ENCODE peak calls at places on chromosomes 11 and 22, in six cellular contexts. R, B, S, W, L and F are unnamed samples.

GRCh38 chr11:536841-537621 is at the start of gene LRRC56:
- DNase-seq in R (peak), B (peak), S (peak), W (peak), L (peak), F (peak)

GRCh38 chr22:17699696-17700330 is 61.3 kb downstream of the BCL2L13 start:
- DNase-seq in R (no peak), B (no peak), S (no peak), W (no peak), L (no peak), F (no peak)

GRCh38 chr22:36381513-36382079 is 6.2 kb downstream of the MYH9 start:
- DNase-seq in R (no peak), B (no peak), S (no peak), W (no peak), L (no peak), F (no peak)

GRCh38 chr11:93329936-93330445 is 551 bp upstream of the DEUP1 start:
- DNase-seq in R (no peak), B (no peak), S (no peak), W (no peak), L (no peak), F (no peak)

GRCh38 chr11:38448284-38448683 is 1850.2 kb upstream of the RAG2 start:
- DNase-seq in R (no peak), B (no peak), S (no peak), W (peak), L (no peak), F (no peak)

GRCh38 chr22:31451709-31452571 is 37.7 kb downstream of the EIF4ENIF1 start:
- DNase-seq in R (no peak), B (peak), S (peak), W (no peak), L (no peak), F (no peak)

GRCh38 chr11:68269414-68270081 is 2.2 kb downstream of the C11orf24 start:
- DNase-seq in R (no peak), B (peak), S (no peak), W (no peak), L (no peak), F (no peak)

GRCh38 chr11:29124436-29124835 is 892.4 kb downstream of the KCNA4 start:
- DNase-seq in R (no peak), B (no peak), S (no peak), W (no peak), L (no peak), F (no peak)

GRCh38 chr11:35157814-35158213 is 18.8 kb downstream of the CD44 start:
- DNase-seq in R (no peak), B (no peak), S (no peak), W (no peak), L (no peak), F (no peak)

GRCh38 chr22:41801147-41801819 is 804 bp downstream of the CCDC134 start:
- DNase-seq in R (no peak), B (no peak), S (no peak), W (no peak), L (no peak), F (no peak)

GRCh38 chr11:116500002-116500832 is 272.6 kb downstream of the BUD13 start:
- DNase-seq in R (no peak), B (no peak), S (no peak), W (no peak), L (no peak), F (no peak)

GRCh38 chr22:48944433-48944755 is 883.3 kb downstream of the BRD1 start:
- DNase-seq in R (no peak), B (no peak), S (no peak), W (no peak), L (no peak), F (no peak)

GRCh38 chr22:20615021-20615420 is 107.6 kb downstream of the MED15 start:
- DNase-seq in R (no peak), B (no peak), S (no peak), W (no peak), L (no peak), F (no peak)